ENCODE peak calls at places on chromosome 7, in ten cellular contexts. G, L, N, K, S, U, C, T, P and W are unnamed samples.

GRCh38 chr7:74185636-74186035 is 11.5 kb downstream of the EIF4H start:
- DNase-seq in G (no peak), S (no peak), K (no peak), P (no peak), T (no peak), C (no peak), L (no peak), U (no peak), N (no peak), W (no peak)

GRCh38 chr7:42605800-42606199 is 306.1 kb downstream of the C7orf25 start:
- DNase-seq in K (no peak), C (no peak), U (no peak), G (no peak), L (no peak), P (no peak), N (no peak), T (no peak), S (no peak), W (no peak)

GRCh38 chr7:157856873-157857577 is 520.2 kb downstream of the DNAJB6 start:
- DNase-seq in G (no peak), P (no peak), T (peak; percentile 13), L (no peak), K (no peak), N (no peak), S (no peak), C (no peak), U (no peak), W (no peak)

GRCh38 chr7:45677311-45677900 is 103.2 kb downstream of the ADCY1 start:
- DNase-seq in P (peak; percentile 11), U (peak; percentile 30), T (no peak), N (no peak), G (no peak), S (no peak), K (no peak), C (no peak), L (no peak), W (no peak)

GRCh38 chr7:76260171-76260703 is 42.2 kb upstream of the HSPB1 start:
- DNase-seq in T (no peak), U (no peak), S (peak; percentile 79), N (peak; percentile 50), C (no peak), G (no peak), K (no peak), P (no peak), L (peak; percentile 77), W (peak; percentile 79)

GRCh38 chr7:2753148-2753547 is 65.1 kb downstream of the AMZ1 start:
- DNase-seq in T (no peak), U (no peak), C (no peak), L (no peak), P (no peak), K (no peak), N (no peak), S (no peak), G (no peak), W (no peak)

GRCh38 chr7:514651-515598 is 4.7 kb downstream of the PDGFA start:
- DNase-seq in N (no peak), U (no peak), C (peak; percentile 78), K (no peak), L (peak; percentile 84), S (no peak), P (peak; percentile 77), G (no peak), T (no peak), W (no peak)

GRCh38 chr7:130793855-130794618 is 60.0 kb upstream of the KLF14 start:
- DNase-seq in G (peak; percentile 18), N (no peak), L (peak; percentile 5), T (no peak), U (no peak), C (no peak), K (no peak), P (no peak), S (no peak), W (no peak)

GRCh38 chr7:55557666-55558188 is 14.6 kb downstream of the VOPP1 start:
- DNase-seq in C (no peak), N (no peak), P (no peak), T (no peak), L (no peak), U (no peak), K (no peak), G (no peak), S (peak; percentile 76), W (peak; percentile 71)

GRCh38 chr7:80641548-80641947 is 3.1 kb downstream of the CD36 start:
- DNase-seq in U (no peak), C (no peak), N (no peak), K (no peak), L (no peak), T (no peak), P (no peak), G (no peak), S (no peak), W (no peak)

DNA sequence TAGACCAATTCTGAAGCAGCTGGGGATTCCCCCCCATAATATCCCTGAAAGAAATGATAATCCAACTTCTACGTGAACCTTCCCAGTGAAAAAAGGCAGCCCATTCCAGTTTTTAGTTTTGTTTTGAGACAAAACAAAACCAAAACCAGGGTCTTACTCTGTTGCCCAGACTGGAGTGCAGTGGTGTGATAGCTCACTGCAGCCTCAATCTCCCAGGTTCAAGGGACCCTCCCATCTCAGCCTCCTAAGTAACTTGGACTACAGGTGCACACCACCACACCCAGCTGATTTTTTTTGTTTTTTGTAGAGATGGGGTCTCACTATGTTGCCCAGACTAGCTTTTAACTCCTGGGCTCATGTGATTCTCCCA is 12.5 kb upstream of the ARPC1A start:
- DNase-seq in T (no peak), P (no peak), N (no peak), L (no peak), U (no peak), K (no peak), S (no peak), C (no peak), G (no peak), W (no peak)
- TF ChIP-seq CTCF in T (peak; percentile 13), P (no peak), N (no peak), L (peak; percentile 55), U (no peak), K (no peak), S (no peak), C (no peak), G (peak; percentile 41), W (no peak)

GRCh38 chr7:98165827-98166667 is 45.2 kb upstream of the BHLHA15 start:
- DNase-seq in P (peak; percentile 79), T (no peak), L (no peak), K (peak; percentile 30), C (peak; percentile 72), N (peak; percentile 40), U (peak; percentile 84), G (peak; percentile 60), S (peak; percentile 58), W (peak; percentile 58)
- TF ChIP-seq CTCF in P (peak; percentile 49), T (peak; percentile 74), L (peak; percentile 79), K (peak; percentile 69), C (peak; percentile 52), N (peak; percentile 76), U (peak; percentile 71), G (peak; percentile 75), S (peak; percentile 53), W (peak; percentile 40)

DNA sequence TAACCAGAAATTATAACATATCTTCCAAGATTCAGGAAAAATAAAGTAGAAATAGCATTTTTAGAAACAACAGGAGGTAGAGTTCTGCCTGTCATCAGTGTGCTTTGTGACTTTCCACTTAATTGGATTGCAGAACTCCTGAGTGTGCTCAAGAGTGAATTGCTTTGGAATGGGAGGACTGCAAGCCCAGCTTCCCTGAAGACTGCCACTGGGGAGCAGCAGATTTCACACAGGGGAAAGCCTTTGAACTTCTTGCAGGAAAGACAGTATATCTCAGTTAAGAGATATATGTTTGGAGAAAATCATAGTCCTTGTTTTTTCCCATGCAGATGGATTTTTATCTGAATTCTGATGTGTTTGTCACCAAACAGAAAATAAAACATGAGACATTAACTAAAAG is 124.5 kb downstream of the TMEM168 start:
- DNase-seq in N (no peak), L (no peak), G (no peak), K (no peak), C (peak; percentile 59), T (no peak), U (no peak), P (no peak), S (no peak), W (no peak)
- TF ChIP-seq CTCF in N (peak; percentile 20), L (peak; percentile 33), G (no peak), K (no peak), C (peak; percentile 30), T (peak; percentile 61), U (no peak), P (no peak), S (peak; percentile 9), W (no peak)

GRCh38 chr7:124171068-124171467 is 138.2 kb upstream of the TMEM229A start:
- DNase-seq in L (peak; percentile 6), S (no peak), G (no peak), U (no peak), K (no peak), T (peak; percentile 14), C (no peak), P (no peak), N (no peak), W (no peak)
- TF ChIP-seq CTCF in L (peak; percentile 12), S (peak; percentile 38), G (peak; percentile 33), U (no peak), K (no peak), T (peak; percentile 54), C (no peak), P (no peak), N (peak; percentile 51), W (no peak)

DNA sequence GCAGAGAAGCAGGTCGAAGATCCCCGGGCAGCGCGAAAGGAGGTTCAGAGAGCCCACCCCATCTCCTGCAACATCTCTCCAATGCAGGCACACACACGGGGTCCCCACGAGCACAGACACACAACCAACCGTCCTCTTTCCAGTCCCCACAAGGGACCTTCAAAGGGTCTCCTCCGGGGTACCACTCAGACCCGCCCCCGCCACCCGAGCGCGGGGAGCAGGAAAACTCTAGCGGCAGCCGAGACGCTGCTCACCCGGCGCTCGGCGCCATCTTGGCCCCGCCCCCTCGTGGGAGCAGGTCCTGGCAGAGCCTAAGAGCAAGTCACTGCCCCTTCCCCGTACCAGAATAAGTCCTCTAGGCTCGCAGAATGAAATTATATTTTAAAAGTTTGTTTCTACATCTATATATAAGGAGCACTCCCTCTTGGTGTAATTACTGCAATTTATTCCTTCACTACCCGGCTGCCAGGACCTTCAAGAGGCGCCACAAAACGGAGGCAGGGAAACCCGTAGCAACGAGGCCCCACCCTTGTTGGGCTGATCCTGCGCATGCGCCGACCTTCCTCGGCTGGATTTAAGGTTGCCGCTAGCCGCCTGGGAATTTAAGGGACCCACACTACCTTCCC is at the start of the genes CNPY4 and TAF6:
- DNase-seq in K (peak; percentile 97), S (peak; percentile 99), C (peak; percentile 96), U (peak; percentile 98), T (peak; percentile 96), L (peak; percentile 99), N (peak; percentile 85), G (peak; percentile 96), P (peak; percentile 96), W (peak; percentile 98)
- TF ChIP-seq CTCF in K (no peak), S (no peak), C (no peak), U (no peak), T (peak; percentile 23), L (no peak), N (no peak), G (no peak), P (no peak), W (no peak)

GRCh38 chr7:26117142-26117807 is 34.7 kb upstream of the NFE2L3 start:
- DNase-seq in T (no peak), N (no peak), C (no peak), P (no peak), S (no peak), L (no peak), K (no peak), G (no peak), U (no peak), W (no peak)
- TF ChIP-seq CTCF in T (no peak), N (no peak), C (no peak), P (no peak), S (no peak), L (no peak), K (no peak), G (no peak), U (no peak), W (no peak)